ENCODE peak calls at places on chromosomes 3 and 15, in ten cellular contexts. R, E, D, H, A, J, U, N, V and P are unnamed samples.

GRCh38 chr3:148791296-148791695 is 36.3 kb upstream of the CPB1 start:
- DNase-seq in R (peak), E (no peak), D (no peak), H (peak), A (no peak), J (no peak), U (no peak), N (peak), V (no peak), P (peak)

GRCh38 chr3:18295171-18295920 is 129.8 kb downstream of the SATB1 start:
- DNase-seq in R (peak), E (peak), D (peak), H (peak), A (peak), J (no peak), U (peak), N (peak), V (peak), P (no peak)

GRCh38 chr3:185825639-185826481 is 1.0 kb upstream of the IGF2BP2 start:
- DNase-seq in R (peak), E (no peak), D (peak), H (peak), A (peak), J (no peak), U (peak), N (peak), V (peak), P (peak)

GRCh38 chr3:44439499-44440295 is 37.8 kb downstream of the ZNF445 start:
- DNase-seq in R (no peak), E (no peak), D (no peak), H (peak), A (no peak), J (peak), U (peak), N (peak), V (peak), P (no peak)

GRCh38 chr3:99319450-99319849 is 318.9 kb upstream of the COL8A1 start:
- DNase-seq in R (no peak), E (no peak), D (no peak), H (no peak), A (no peak), J (no peak), U (no peak), N (no peak), V (no peak), P (no peak)

GRCh38 chr3:198071602-198072285 is 111.7 kb downstream of the LMLN start:
- DNase-seq in R (no peak), E (peak), D (peak), H (no peak), A (peak), J (peak), U (peak), N (no peak), V (peak), P (no peak)

GRCh38 chr3:13644341-13645082 is 95.6 kb downstream of the FBLN2 start:
- DNase-seq in R (no peak), E (peak), D (no peak), H (no peak), A (peak), J (no peak), U (no peak), N (no peak), V (no peak), P (no peak)

GRCh38 chr3:194070220-194070633 is 65.7 kb upstream of the HES1 start:
- DNase-seq in R (no peak), E (no peak), D (no peak), H (no peak), A (no peak), J (no peak), U (no peak), N (no peak), V (no peak), P (no peak)

GRCh38 chr15:35724626-35725025 is 178.7 kb upstream of the DPH6 start:
- DNase-seq in R (no peak), E (no peak), D (no peak), H (no peak), A (no peak), J (no peak), U (no peak), N (no peak), V (no peak), P (no peak)

GRCh38 chr3:171676600-171677175 is 133.6 kb downstream of the PLD1 start:
- DNase-seq in R (no peak), E (no peak), D (no peak), H (no peak), A (no peak), J (no peak), U (peak), N (peak), V (no peak), P (no peak)

GRCh38 chr3:72892870-72893269 is 5.0 kb downstream of the GXYLT2 start:
- DNase-seq in R (no peak), E (no peak), D (peak), H (peak), A (no peak), J (no peak), U (no peak), N (no peak), V (no peak), P (no peak)

GRCh38 chr15:80152896-80153876 is at the start of gene FAH:
- DNase-seq in R (no peak), E (no peak), D (peak), H (peak), A (peak), J (peak), U (no peak), N (peak), V (peak), P (peak)

GRCh38 chr3:172209333-172210321 is 170.2 kb downstream of the FNDC3B start:
- DNase-seq in R (no peak), E (no peak), D (no peak), H (no peak), A (no peak), J (no peak), U (no peak), N (peak), V (no peak), P (no peak)

GRCh38 chr3:105661461-105661860 is 207.4 kb downstream of the CBLB start:
- DNase-seq in R (no peak), E (no peak), D (no peak), H (no peak), A (no peak), J (no peak), U (no peak), N (no peak), V (no peak), P (no peak)

GRCh38 chr15:65290228-65290627 is 3.5 kb upstream of the PARP16 start:
- DNase-seq in R (no peak), E (no peak), D (no peak), H (no peak), A (no peak), J (no peak), U (no peak), N (no peak), V (no peak), P (no peak)

GRCh38 chr3:64988188-64988587 is 300.4 kb upstream of the ADAMTS9 start:
- DNase-seq in R (peak), E (no peak), D (no peak), H (no peak), A (no peak), J (no peak), U (no peak), N (no peak), V (no peak), P (no peak)

GRCh38 chr3:194344012-194344411 is 7.1 kb downstream of the CPN2 start:
- DNase-seq in R (peak), E (no peak), D (peak), H (peak), A (peak), J (peak), U (peak), N (peak), V (peak), P (peak)

GRCh38 chr3:52432225-52432624 is 12.7 kb downstream of the SEMA3G start:
- DNase-seq in R (no peak), E (no peak), D (no peak), H (no peak), A (no peak), J (no peak), U (no peak), N (no peak), V (no peak), P (no peak)

GRCh38 chr3:44712455-44713075 is at the start of gene ZNF502:
- DNase-seq in R (peak), E (peak), D (peak), H (peak), A (peak), J (peak), U (peak), N (peak), V (no peak), P (peak)

GRCh38 chr3:61748288-61748687 is 186.9 kb downstream of the PTPRG start:
- DNase-seq in R (no peak), E (no peak), D (no peak), H (no peak), A (no peak), J (no peak), U (no peak), N (no peak), V (no peak), P (no peak)

GRCh38 chr3:125382323-125382722 is 7.2 kb upstream of the ZNF148 start:
- DNase-seq in R (no peak), E (no peak), D (no peak), H (no peak), A (no peak), J (no peak), U (no peak), N (no peak), V (no peak), P (no peak)

GRCh38 chr15:32715276-32715675 is 2.5 kb upstream of the GREM1 start:
- DNase-seq in R (no peak), E (no peak), D (no peak), H (no peak), A (no peak), J (no peak), U (no peak), N (no peak), V (no peak), P (no peak)

GRCh38 chr3:180922242-180922641 is 9.8 kb downstream of the FXR1 start:
- DNase-seq in R (no peak), E (no peak), D (no peak), H (no peak), A (no peak), J (no peak), U (no peak), N (no peak), V (no peak), P (no peak)

GRCh38 chr3:49786357-49787181 is at the start of gene IP6K1:
- DNase-seq in R (peak), E (peak), D (peak), H (peak), A (peak), J (peak), U (peak), N (peak), V (peak), P (peak)

GRCh38 chr3:45272828-45273470 is 46.9 kb upstream of the TMEM158 start:
- DNase-seq in R (peak), E (no peak), D (no peak), H (no peak), A (no peak), J (no peak), U (no peak), N (no peak), V (no peak), P (peak)

GRCh38 chr3:32428092-32429068 is 36.7 kb downstream of the CMTM7 start:
- DNase-seq in R (no peak), E (no peak), D (no peak), H (no peak), A (no peak), J (peak), U (no peak), N (no peak), V (peak), P (no peak)

GRCh38 chr3:168094580-168094876 is 1.2 kb downstream of the GOLIM4 start:
- DNase-seq in R (peak), E (no peak), D (no peak), H (no peak), A (peak), J (no peak), U (peak), N (no peak), V (no peak), P (no peak)

GRCh38 chr3:78255403-78255802 is 1215.5 kb downstream of the ROBO2 start:
- DNase-seq in R (no peak), E (peak), D (no peak), H (peak), A (peak), J (no peak), U (no peak), N (no peak), V (no peak), P (no peak)

GRCh38 chr3:34570916-34571705 is 772.7 kb downstream of the PDCD6IP start:
- DNase-seq in R (no peak), E (no peak), D (no peak), H (no peak), A (no peak), J (no peak), U (peak), N (no peak), V (no peak), P (no peak)

GRCh38 chr3:51995346-51996156 is at the start of gene RPL29:
- DNase-seq in R (peak), E (peak), D (peak), H (peak), A (peak), J (peak), U (peak), N (peak), V (peak), P (peak)

GRCh38 chr15:68819451-68820204 is 1.1 kb downstream of the ANP32A start:
- DNase-seq in R (peak), E (no peak), D (peak), H (peak), A (no peak), J (peak), U (peak), N (peak), V (no peak), P (peak)

GRCh38 chr3:160831411-160831810 is 75.4 kb downstream of the PPM1L start:
- DNase-seq in R (no peak), E (no peak), D (no peak), H (no peak), A (no peak), J (no peak), U (no peak), N (no peak), V (no peak), P (no peak)

GRCh38 chr3:146503459-146504202 is 34.3 kb upstream of the PLSCR2 start:
- DNase-seq in R (peak), E (peak), D (no peak), H (no peak), A (peak), J (peak), U (peak), N (no peak), V (no peak), P (no peak)

GRCh38 chr3:123279121-123279520 is 77.4 kb downstream of the SEC22A start:
- DNase-seq in R (no peak), E (no peak), D (no peak), H (peak), A (no peak), J (no peak), U (no peak), N (peak), V (no peak), P (no peak)